ENCODE peak calls at places on chromosomes 6 and 20, in ten cellular contexts. One of them, this sample, is unnamed.

GRCh38 chr6:4664117-4664626 is 112.0 kb upstream of the CDYL start:
- DNase-seq in WERI-Rb-1: no peak
- DNase-seq in cardiac muscle cell: peak; percentile 93
- DNase-seq in omental fat pad: no peak
- DNase-seq in left lung: no peak
- DNase-seq in fibroblast of pulmonary artery: peak; percentile 91
- DNase-seq in kidney epithelial cell: no peak
- DNase-seq in Calu3: no peak
- DNase-seq in fibroblast of the aortic adventitia: peak; percentile 98
- DNase-seq in endothelial cell: no peak
- DNase-seq in this sample: no peak

GRCh38 chr6:50380409-50381105 is 330.8 kb upstream of the DEFB112 start:
- DNase-seq in WERI-Rb-1: no peak
- DNase-seq in endothelial cell: no peak
- DNase-seq in kidney epithelial cell: no peak
- DNase-seq in cardiac muscle cell: no peak
- DNase-seq in fibroblast of pulmonary artery: no peak
- DNase-seq in left lung: no peak
- DNase-seq in fibroblast of the aortic adventitia: no peak
- DNase-seq in Calu3: no peak
- DNase-seq in omental fat pad: no peak
- DNase-seq in this sample: no peak

GRCh38 chr6:133923938-133924593 is 29.0 kb upstream of the TBPL1 start:
- DNase-seq in kidney epithelial cell: peak; percentile 29
- DNase-seq in omental fat pad: no peak
- DNase-seq in Calu3: peak; percentile 70
- DNase-seq in cardiac muscle cell: peak; percentile 89
- DNase-seq in fibroblast of the aortic adventitia: peak; percentile 91
- DNase-seq in WERI-Rb-1: peak; percentile 64
- DNase-seq in left lung: no peak
- DNase-seq in endothelial cell: peak; percentile 62
- DNase-seq in fibroblast of pulmonary artery: peak; percentile 90
- DNase-seq in this sample: peak; percentile 55

GRCh38 chr6:125913864-125914351 is 42.7 kb upstream of the HINT3 start:
- DNase-seq in fibroblast of pulmonary artery: peak; percentile 92
- DNase-seq in WERI-Rb-1: no peak
- DNase-seq in endothelial cell: no peak
- DNase-seq in kidney epithelial cell: peak; percentile 93
- DNase-seq in left lung: no peak
- DNase-seq in omental fat pad: no peak
- DNase-seq in Calu3: peak; percentile 59
- DNase-seq in cardiac muscle cell: peak; percentile 90
- DNase-seq in fibroblast of the aortic adventitia: peak; percentile 93
- DNase-seq in this sample: no peak

GRCh38 chr6:27183082-27183832 is 64.2 kb upstream of the PRSS16 start:
- DNase-seq in cardiac muscle cell: peak; percentile 32
- DNase-seq in kidney epithelial cell: no peak
- DNase-seq in endothelial cell: no peak
- DNase-seq in left lung: no peak
- DNase-seq in fibroblast of the aortic adventitia: no peak
- DNase-seq in fibroblast of pulmonary artery: no peak
- DNase-seq in omental fat pad: no peak
- DNase-seq in WERI-Rb-1: no peak
- DNase-seq in Calu3: no peak
- DNase-seq in this sample: no peak

GRCh38 chr20:43563429-43563828 is 4.6 kb downstream of the SGK2 start:
- DNase-seq in cardiac muscle cell: peak; percentile 48
- DNase-seq in left lung: no peak
- DNase-seq in Calu3: no peak
- DNase-seq in fibroblast of pulmonary artery: peak; percentile 30
- DNase-seq in fibroblast of the aortic adventitia: peak; percentile 12
- DNase-seq in omental fat pad: no peak
- DNase-seq in endothelial cell: no peak
- DNase-seq in WERI-Rb-1: no peak
- DNase-seq in kidney epithelial cell: no peak
- DNase-seq in this sample: no peak

GRCh38 chr6:52976591-52977035 is 18.5 kb downstream of the GSTA4 start:
- DNase-seq in cardiac muscle cell: no peak
- DNase-seq in fibroblast of pulmonary artery: no peak
- DNase-seq in left lung: no peak
- DNase-seq in omental fat pad: no peak
- DNase-seq in Calu3: no peak
- DNase-seq in fibroblast of the aortic adventitia: no peak
- DNase-seq in kidney epithelial cell: no peak
- DNase-seq in WERI-Rb-1: no peak
- DNase-seq in endothelial cell: no peak
- DNase-seq in this sample: no peak

GRCh38 chr6:75812560-75812959 is 63.5 kb downstream of the MYO6 start:
- DNase-seq in left lung: no peak
- DNase-seq in endothelial cell: no peak
- DNase-seq in Calu3: no peak
- DNase-seq in fibroblast of the aortic adventitia: no peak
- DNase-seq in WERI-Rb-1: no peak
- DNase-seq in cardiac muscle cell: no peak
- DNase-seq in kidney epithelial cell: no peak
- DNase-seq in fibroblast of pulmonary artery: no peak
- DNase-seq in omental fat pad: no peak
- DNase-seq in this sample: no peak

GRCh38 chr6:169386431-169387057 is 132.9 kb upstream of the THBS2 start:
- DNase-seq in left lung: no peak
- DNase-seq in cardiac muscle cell: peak; percentile 63
- DNase-seq in kidney epithelial cell: no peak
- DNase-seq in WERI-Rb-1: no peak
- DNase-seq in omental fat pad: no peak
- DNase-seq in Calu3: no peak
- DNase-seq in fibroblast of the aortic adventitia: peak; percentile 47
- DNase-seq in endothelial cell: no peak
- DNase-seq in fibroblast of pulmonary artery: peak; percentile 18
- DNase-seq in this sample: no peak

GRCh38 chr6:125792680-125793079 is 1.9 kb downstream of the NCOA7 start:
- DNase-seq in endothelial cell: no peak
- DNase-seq in fibroblast of the aortic adventitia: peak; percentile 74
- DNase-seq in kidney epithelial cell: no peak
- DNase-seq in WERI-Rb-1: no peak
- DNase-seq in left lung: no peak
- DNase-seq in cardiac muscle cell: peak; percentile 47
- DNase-seq in fibroblast of pulmonary artery: peak; percentile 62
- DNase-seq in omental fat pad: no peak
- DNase-seq in Calu3: no peak
- DNase-seq in this sample: no peak

GRCh38 chr6:31826793-31827285 is 699 bp upstream of the HSPA1B start:
- DNase-seq in left lung: peak; percentile 91
- DNase-seq in Calu3: peak; percentile 92
- DNase-seq in fibroblast of pulmonary artery: peak; percentile 92
- DNase-seq in fibroblast of the aortic adventitia: peak; percentile 96
- DNase-seq in kidney epithelial cell: no peak
- DNase-seq in endothelial cell: peak; percentile 22
- DNase-seq in cardiac muscle cell: peak; percentile 96
- DNase-seq in WERI-Rb-1: no peak
- DNase-seq in omental fat pad: no peak
- DNase-seq in this sample: peak; percentile 36

GRCh38 chr6:53326372-53327016 is 22.3 kb downstream of the ELOVL5 start:
- DNase-seq in fibroblast of pulmonary artery: peak; percentile 93
- DNase-seq in endothelial cell: no peak
- DNase-seq in cardiac muscle cell: peak; percentile 95
- DNase-seq in WERI-Rb-1: no peak
- DNase-seq in left lung: no peak
- DNase-seq in Calu3: peak; percentile 41
- DNase-seq in kidney epithelial cell: peak; percentile 80
- DNase-seq in fibroblast of the aortic adventitia: peak; percentile 98
- DNase-seq in omental fat pad: no peak
- DNase-seq in this sample: no peak

DNA sequence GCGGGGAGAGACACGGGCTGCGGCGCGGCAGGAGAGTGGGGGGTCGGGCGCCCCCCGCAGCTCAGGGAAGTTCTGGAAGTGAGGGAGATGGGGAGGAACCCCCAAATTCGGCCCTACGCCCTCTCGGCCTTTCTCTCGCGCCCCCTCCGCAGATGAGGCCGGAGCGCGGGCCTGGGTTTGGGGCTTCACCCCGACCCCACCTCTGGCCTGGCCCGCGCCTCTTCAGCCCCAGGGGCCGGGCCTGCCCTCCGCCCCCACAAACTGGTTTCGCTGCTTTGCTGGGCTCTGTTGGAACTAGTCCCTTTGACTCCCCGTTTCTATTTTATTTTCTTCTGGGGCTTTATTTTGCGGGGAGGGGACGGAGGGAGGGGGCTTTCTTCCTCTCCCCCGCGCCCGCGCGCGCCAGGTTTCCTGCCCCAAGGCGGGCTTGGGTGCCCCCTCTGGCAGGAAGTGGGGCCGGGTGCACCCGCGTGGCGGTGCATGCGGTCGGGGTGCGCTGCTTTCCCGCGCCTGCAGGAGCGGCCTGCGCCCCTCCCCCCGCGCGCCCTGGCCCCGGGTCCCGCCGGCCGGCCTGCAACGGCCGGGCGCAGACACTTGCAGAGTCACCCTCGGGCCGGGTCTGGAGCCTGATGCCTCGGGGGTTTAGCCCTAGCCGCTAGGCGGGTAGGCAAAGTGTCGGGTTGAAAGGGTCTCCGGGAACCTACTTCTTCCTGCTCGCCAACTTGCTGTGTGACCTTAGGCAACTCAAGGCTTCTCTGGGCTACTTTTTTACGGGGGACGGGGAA is 1.2 kb downstream of the HMGA1 start:
- DNase-seq in endothelial cell: peak; percentile 57
- DNase-seq in omental fat pad: no peak
- DNase-seq in fibroblast of the aortic adventitia: no peak
- DNase-seq in WERI-Rb-1: peak; percentile 90
- DNase-seq in left lung: peak; percentile 89
- DNase-seq in kidney epithelial cell: no peak
- DNase-seq in cardiac muscle cell: peak; percentile 32
- DNase-seq in Calu3: peak; percentile 91
- DNase-seq in fibroblast of pulmonary artery: no peak
- DNase-seq in this sample: peak; percentile 71
- TF ChIP-seq CTCF in endothelial cell: peak; percentile 42
- TF ChIP-seq CTCF in omental fat pad: no peak
- TF ChIP-seq CTCF in fibroblast of the aortic adventitia: peak; percentile 26
- TF ChIP-seq CTCF in WERI-Rb-1: peak; percentile 71
- TF ChIP-seq CTCF in left lung: no peak
- TF ChIP-seq CTCF in kidney epithelial cell: peak; percentile 27
- TF ChIP-seq CTCF in cardiac muscle cell: peak; percentile 31
- TF ChIP-seq CTCF in Calu3: peak; percentile 80
- TF ChIP-seq CTCF in fibroblast of pulmonary artery: no peak
- TF ChIP-seq CTCF in this sample: peak; percentile 44

DNA sequence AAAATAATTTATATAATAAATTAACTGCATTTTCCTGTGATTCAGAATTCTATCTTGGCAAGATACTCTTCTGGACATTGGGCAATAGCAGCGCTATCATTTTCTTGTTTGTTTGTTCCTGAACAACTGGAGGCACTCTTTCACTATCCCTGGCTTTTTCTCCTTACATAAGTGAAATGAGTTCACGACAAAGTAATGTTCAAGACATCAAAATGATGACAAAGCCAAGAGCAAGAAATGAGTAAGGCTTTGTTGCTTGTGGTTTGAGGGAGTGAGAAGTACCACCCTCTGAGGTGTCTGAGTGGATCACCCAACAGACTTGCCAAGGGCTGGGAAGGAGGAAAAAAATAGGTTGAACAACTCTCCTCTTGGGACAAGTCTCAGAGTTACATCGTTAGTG is 466.6 kb upstream of the JAG1 start:
- DNase-seq in endothelial cell: no peak
- DNase-seq in WERI-Rb-1: no peak
- DNase-seq in left lung: no peak
- DNase-seq in cardiac muscle cell: peak; percentile 87
- DNase-seq in omental fat pad: no peak
- DNase-seq in fibroblast of pulmonary artery: peak; percentile 94
- DNase-seq in kidney epithelial cell: peak; percentile 87
- DNase-seq in Calu3: no peak
- DNase-seq in fibroblast of the aortic adventitia: peak; percentile 89
- DNase-seq in this sample: no peak
- TF ChIP-seq CTCF in endothelial cell: no peak
- TF ChIP-seq CTCF in WERI-Rb-1: no peak
- TF ChIP-seq CTCF in left lung: no peak
- TF ChIP-seq CTCF in cardiac muscle cell: no peak
- TF ChIP-seq CTCF in omental fat pad: no peak
- TF ChIP-seq CTCF in fibroblast of pulmonary artery: peak; percentile 17
- TF ChIP-seq CTCF in kidney epithelial cell: peak; percentile 5
- TF ChIP-seq CTCF in Calu3: no peak
- TF ChIP-seq CTCF in fibroblast of the aortic adventitia: no peak
- TF ChIP-seq CTCF in this sample: no peak

GRCh38 chr20:63622096-63622495 is 4.8 kb downstream of the GMEB2 start:
- DNase-seq in cardiac muscle cell: no peak
- DNase-seq in fibroblast of pulmonary artery: no peak
- DNase-seq in WERI-Rb-1: no peak
- DNase-seq in fibroblast of the aortic adventitia: no peak
- DNase-seq in endothelial cell: no peak
- DNase-seq in left lung: peak; percentile 30
- DNase-seq in kidney epithelial cell: no peak
- DNase-seq in omental fat pad: no peak
- DNase-seq in Calu3: no peak
- DNase-seq in this sample: no peak

GRCh38 chr20:63622732-63623131 is 4.2 kb downstream of the GMEB2 start:
- DNase-seq in left lung: peak; percentile 49
- DNase-seq in fibroblast of the aortic adventitia: no peak
- DNase-seq in Calu3: no peak
- DNase-seq in cardiac muscle cell: no peak
- DNase-seq in WERI-Rb-1: no peak
- DNase-seq in kidney epithelial cell: no peak
- DNase-seq in omental fat pad: no peak
- DNase-seq in fibroblast of pulmonary artery: no peak
- DNase-seq in endothelial cell: no peak
- DNase-seq in this sample: peak; percentile 5

GRCh38 chr20:63626424-63627128 is at the start of gene GMEB2:
- DNase-seq in Calu3: peak; percentile 83
- DNase-seq in endothelial cell: peak; percentile 68
- DNase-seq in omental fat pad: no peak
- DNase-seq in fibroblast of pulmonary artery: peak; percentile 68
- DNase-seq in fibroblast of the aortic adventitia: no peak
- DNase-seq in kidney epithelial cell: no peak
- DNase-seq in cardiac muscle cell: no peak
- DNase-seq in WERI-Rb-1: peak; percentile 74
- DNase-seq in left lung: peak; percentile 92
- DNase-seq in this sample: peak; percentile 78

GRCh38 chr20:63625771-63626423 is 1.0 kb downstream of the GMEB2 start:
- DNase-seq in left lung: peak; percentile 64
- DNase-seq in WERI-Rb-1: no peak
- DNase-seq in Calu3: peak; percentile 35
- DNase-seq in kidney epithelial cell: no peak
- DNase-seq in fibroblast of the aortic adventitia: peak; percentile 32
- DNase-seq in omental fat pad: no peak
- DNase-seq in fibroblast of pulmonary artery: peak; percentile 24
- DNase-seq in endothelial cell: peak; percentile 26
- DNase-seq in cardiac muscle cell: peak; percentile 32
- DNase-seq in this sample: no peak

GRCh38 chr20:63624486-63624885 is 2.4 kb downstream of the GMEB2 start:
- DNase-seq in left lung: peak; percentile 10
- DNase-seq in kidney epithelial cell: no peak
- DNase-seq in Calu3: no peak
- DNase-seq in omental fat pad: no peak
- DNase-seq in endothelial cell: no peak
- DNase-seq in WERI-Rb-1: no peak
- DNase-seq in cardiac muscle cell: peak; percentile 73
- DNase-seq in fibroblast of the aortic adventitia: peak; percentile 44
- DNase-seq in fibroblast of pulmonary artery: peak; percentile 63
- DNase-seq in this sample: no peak
- TF ChIP-seq CTCF in left lung: no peak
- TF ChIP-seq CTCF in kidney epithelial cell: no peak
- TF ChIP-seq CTCF in Calu3: no peak
- TF ChIP-seq CTCF in omental fat pad: no peak
- TF ChIP-seq CTCF in endothelial cell: no peak
- TF ChIP-seq CTCF in WERI-Rb-1: peak; percentile 26
- TF ChIP-seq CTCF in cardiac muscle cell: peak; percentile 25
- TF ChIP-seq CTCF in fibroblast of the aortic adventitia: no peak
- TF ChIP-seq CTCF in fibroblast of pulmonary artery: peak; percentile 22
- TF ChIP-seq CTCF in this sample: no peak

GRCh38 chr6:11595903-11596302 is 58.4 kb downstream of the TMEM170B start:
- DNase-seq in WERI-Rb-1: no peak
- DNase-seq in kidney epithelial cell: no peak
- DNase-seq in fibroblast of the aortic adventitia: no peak
- DNase-seq in fibroblast of pulmonary artery: peak; percentile 38
- DNase-seq in left lung: no peak
- DNase-seq in omental fat pad: no peak
- DNase-seq in Calu3: no peak
- DNase-seq in cardiac muscle cell: no peak
- DNase-seq in endothelial cell: peak; percentile 19
- DNase-seq in this sample: no peak
- TF ChIP-seq CTCF in WERI-Rb-1: peak; percentile 54
- TF ChIP-seq CTCF in kidney epithelial cell: peak; percentile 19
- TF ChIP-seq CTCF in fibroblast of the aortic adventitia: peak; percentile 27
- TF ChIP-seq CTCF in fibroblast of pulmonary artery: peak; percentile 41
- TF ChIP-seq CTCF in left lung: no peak
- TF ChIP-seq CTCF in omental fat pad: no peak
- TF ChIP-seq CTCF in Calu3: no peak
- TF ChIP-seq CTCF in cardiac muscle cell: peak; percentile 33
- TF ChIP-seq CTCF in endothelial cell: peak; percentile 77
- TF ChIP-seq CTCF in this sample: peak; percentile 71